ENCODE peak calls at places on chromosomes 2 and 18, in four cellular contexts. A is stimulated activated CD4-positive, alpha-beta T cell treated with anti-CD3 and anti-CD28 coated beads, TNF-alpha, amount 100 ng/mL, for 4 hours; Y is foreskin fibroblast; V is hepatic stellate cell. U is an unnamed sample.

GRCh38 chr2:191345788-191346187 is 100.6 kb downstream of the MYO1B start:
- DNase-seq in Y (no peak), V (no peak), A (no peak), U (no peak)

GRCh38 chr2:239819974-239820555 is 205.1 kb downstream of the NDUFA10 start:
- DNase-seq in A (no peak), Y (no peak), V (no peak), U (peak; percentile 35)

GRCh38 chr2:21981127-21981526 is 857.4 kb downstream of the TDRD15 start:
- DNase-seq in Y (no peak), V (no peak), A (no peak), U (no peak)

GRCh38 chr18:75533954-75534353 is 106.5 kb upstream of the SMIM21 start:
- DNase-seq in A (no peak), Y (peak; percentile 13), V (no peak), U (no peak)

GRCh38 chr2:85504434-85505261 is 34.3 kb upstream of the MAT2A start:
- DNase-seq in V (peak; percentile 75), A (no peak), Y (peak; percentile 99), U (peak; percentile 45)

GRCh38 chr18:79853303-79853992 is 55.7 kb downstream of the KCNG2 start:
- DNase-seq in V (no peak), Y (no peak), A (no peak), U (no peak)

GRCh38 chr2:28161466-28161865 is 231.2 kb upstream of the FOSL2 start:
- DNase-seq in A (no peak), Y (peak; percentile 71), V (no peak), U (no peak)

GRCh38 chr18:48889115-48889941 is 61.4 kb downstream of the SMAD7 start:
- DNase-seq in A (no peak), V (no peak), Y (no peak), U (no peak)

GRCh38 chr18:22504251-22504650 is 86.5 kb upstream of the CTAGE1 start:
- DNase-seq in Y (no peak), A (no peak), V (no peak), U (no peak)

GRCh38 chr2:225270861-225271260 is 128.6 kb upstream of the NYAP2 start:
- DNase-seq in A (peak; percentile 3), Y (no peak), V (peak; percentile 8), U (no peak)

GRCh38 chr2:39107724-39108273 is 13.1 kb downstream of the SOS1 start:
- DNase-seq in V (no peak), Y (no peak), A (no peak), U (no peak)

GRCh38 chr2:162058973-162059668 is 14.9 kb downstream of the DPP4 start:
- DNase-seq in Y (no peak), V (no peak), A (no peak), U (no peak)

GRCh38 chr2:213152065-213152794 is 818 bp upstream of the IKZF2 start:
- DNase-seq in A (no peak), V (peak; percentile 55), Y (peak; percentile 65), U (peak; percentile 71)

GRCh38 chr2:220981926-220982325 is 590.2 kb downstream of the EPHA4 start:
- DNase-seq in V (no peak), A (no peak), Y (no peak), U (no peak)

GRCh38 chr18:28729321-28729720 is 552.4 kb upstream of the CDH2 start:
- DNase-seq in V (no peak), Y (peak; percentile 11), A (no peak), U (no peak)

GRCh38 chr18:6022840-6023239 is 127.5 kb upstream of the TMEM200C start:
- DNase-seq in A (no peak), Y (no peak), V (no peak), U (no peak)

GRCh38 chr18:9671214-9671613 is 36.9 kb upstream of the RAB31 start:
- DNase-seq in Y (no peak), V (no peak), A (no peak), U (no peak)

GRCh38 chr2:222722327-222722946 is 51.0 kb downstream of the MOGAT1 start:
- DNase-seq in A (no peak), Y (peak; percentile 37), V (no peak), U (no peak)

GRCh38 chr18:69622961-69623360 is 222.3 kb downstream of the DOK6 start:
- DNase-seq in Y (no peak), V (no peak), A (no peak), U (no peak)

GRCh38 chr2:165193178-165193777 is 10.6 kb downstream of the SCN3A start:
- DNase-seq in V (no peak), Y (no peak), A (no peak), U (no peak)

GRCh38 chr2:38245114-38245641 is 131.9 kb downstream of the ATL2 start:
- DNase-seq in A (no peak), V (no peak), Y (no peak), U (no peak)

GRCh38 chr18:56115072-56116038 is 523.0 kb downstream of the TXNL1 start:
- DNase-seq in A (no peak), V (no peak), Y (no peak), U (no peak)